ENCODE peak calls at places on chromosomes 13 and 19, in five cellular contexts. C is astrocyte of the spinal cord, Z is Peyer's patch, A is astrocyte of the cerebellum, X is ascending aorta. E is an unnamed sample.

GRCh38 chr19:29724102-29724641 is 9.1 kb upstream of the C19orf12 start:
- DNase-seq in C (peak; percentile 3), Z (no peak), A (no peak), X (no peak), E (no peak)

GRCh38 chr19:21092107-21092506 is 10.1 kb downstream of the ZNF714 start:
- DNase-seq in C (peak; percentile 12), Z (no peak), A (no peak), X (no peak), E (no peak)

GRCh38 chr13:110965038-110965754 is 50.3 kb upstream of the ANKRD10 start:
- DNase-seq in C (peak; percentile 58), Z (no peak), A (no peak), X (no peak), E (peak; percentile 54)

GRCh38 chr19:12969292-12969988 is at the start of gene DAND5:
- DNase-seq in C (no peak), Z (no peak), A (no peak), X (no peak), E (no peak)

GRCh38 chr13:80339578-80339840 is 1.4 kb downstream of the SPRY2 start:
- DNase-seq in C (peak; percentile 70), Z (no peak), A (no peak), X (no peak), E (no peak)

GRCh38 chr19:50501186-50501567 is 9.8 kb downstream of the JOSD2 start:
- DNase-seq in C (no peak), Z (peak; percentile 49), A (no peak), X (no peak), E (no peak)

GRCh38 chr13:97648881-97649224 is 214.9 kb downstream of the RAP2A start:
- DNase-seq in C (no peak), Z (no peak), A (no peak), X (no peak), E (no peak)

GRCh38 chr19:6372594-6373095 is at the start of gene ALKBH7:
- DNase-seq in C (peak; percentile 100), Z (peak; percentile 96), A (peak; percentile 100), X (peak; percentile 98), E (peak; percentile 100)

GRCh38 chr19:37935341-37935740 is 28.3 kb downstream of the SIPA1L3 start:
- DNase-seq in C (no peak), Z (no peak), A (no peak), X (no peak), E (no peak)

GRCh38 chr13:106570354-106570822 is 2.5 kb upstream of the ARGLU1 start:
- DNase-seq in C (no peak), Z (peak; percentile 86), A (no peak), X (peak; percentile 36), E (peak; percentile 54)

GRCh38 chr19:29634731-29635130 is 28.6 kb downstream of the POP4 start:
- DNase-seq in C (no peak), Z (no peak), A (no peak), X (no peak), E (no peak)

GRCh38 chr19:8069116-8069973 is 16.8 kb downstream of the CCL25 start:
- DNase-seq in C (no peak), Z (no peak), A (no peak), X (no peak), E (no peak)

GRCh38 chr19:19410553-19411550 is 5.4 kb downstream of the GATAD2A start:
- DNase-seq in C (no peak), Z (no peak), A (no peak), X (no peak), E (no peak)

GRCh38 chr13:59435024-59435423 is 728.7 kb downstream of the DIAPH3 start:
- DNase-seq in C (no peak), Z (no peak), A (no peak), X (no peak), E (no peak)

GRCh38 chr19:48739835-48740704 is at the start of gene RASIP1:
- DNase-seq in C (no peak), Z (no peak), A (no peak), X (no peak), E (no peak)

GRCh38 chr13:33281951-33282595 is 3.5 kb downstream of the STARD13 start:
- DNase-seq in C (peak; percentile 61), Z (no peak), A (no peak), X (no peak), E (no peak)

GRCh38 chr19:5064896-5065295 is 96.0 kb downstream of the KDM4B start:
- DNase-seq in C (no peak), Z (no peak), A (no peak), X (no peak), E (no peak)

GRCh38 chr13:80010286-80010831 is 330.6 kb downstream of the SPRY2 start:
- DNase-seq in C (no peak), Z (no peak), A (no peak), X (no peak), E (no peak)

GRCh38 chr19:38917921-38918491 is 6.0 kb upstream of the CCER2 start:
- DNase-seq in C (no peak), Z (peak; percentile 53), A (no peak), X (no peak), E (no peak)

GRCh38 chr19:4322942-4323665 is 15.5 kb downstream of the STAP2 start:
- DNase-seq in C (no peak), Z (no peak), A (no peak), X (no peak), E (no peak)

DNA sequence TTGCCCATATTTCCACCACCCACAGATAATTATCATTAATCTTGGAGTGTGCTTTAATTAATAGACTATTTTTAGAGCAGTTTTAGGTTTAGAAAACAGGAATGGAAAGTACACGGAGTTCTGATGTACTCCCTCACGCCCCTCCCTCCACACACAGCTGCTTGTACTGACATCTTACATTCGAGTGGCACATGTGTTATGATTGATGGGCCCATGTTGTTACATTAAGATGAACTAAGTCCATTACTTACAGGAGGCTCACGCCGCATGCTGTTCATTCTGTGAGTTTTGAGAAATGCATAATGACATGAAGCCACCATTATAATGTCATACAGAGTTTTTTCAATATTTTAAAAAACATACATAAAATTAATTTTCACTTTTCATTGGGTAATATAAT is 1.2 kb upstream of the SPATA13 start:
- DNase-seq in C (no peak), Z (no peak), A (no peak), X (no peak), E (no peak)
- H3K4me3 ChIP-seq in C (no peak overlapping the region), Z (no peak overlapping the region), A (no peak overlapping the region), X (no peak overlapping the region), E (no peak overlapping the region)

GRCh38 chr13:23692816-23693215 is 122.6 kb downstream of the TNFRSF19 start:
- DNase-seq in C (no peak), Z (no peak), A (no peak), X (no peak), E (no peak)

GRCh38 chr13:23697772-23698313 is 127.6 kb downstream of the TNFRSF19 start:
- DNase-seq in C (no peak), Z (no peak), A (no peak), X (no peak), E (no peak)

GRCh38 chr13:23696610-23697009 is 126.4 kb downstream of the TNFRSF19 start:
- DNase-seq in C (no peak), Z (no peak), A (no peak), X (no peak), E (no peak)

GRCh38 chr13:23695711-23696512 is 125.7 kb downstream of the TNFRSF19 start:
- DNase-seq in C (no peak), Z (no peak), A (no peak), X (no peak), E (no peak)

GRCh38 chr13:23695196-23695595 is 125.0 kb downstream of the TNFRSF19 start:
- DNase-seq in C (no peak), Z (no peak), A (no peak), X (no peak), E (no peak)
- H3K4me3 ChIP-seq in C (no peak overlapping the region), Z (no peak overlapping the region), A (no peak overlapping the region), X (no peak overlapping the region), E (no peak overlapping the region)

GRCh38 chr13:101530293-101530692 is 77.8 kb downstream of the ITGBL1 start:
- DNase-seq in C (no peak), Z (no peak), A (peak; percentile 13), X (no peak), E (no peak)

GRCh38 chr13:101535192-101535746 is 82.8 kb downstream of the ITGBL1 start:
- DNase-seq in C (no peak), Z (no peak), A (no peak), X (no peak), E (no peak)

GRCh38 chr13:101536079-101536478 is 83.6 kb downstream of the ITGBL1 start:
- DNase-seq in C (no peak), Z (no peak), A (no peak), X (no peak), E (no peak)
- H3K4me3 ChIP-seq in C (no peak overlapping the region), Z (no peak overlapping the region), A (no peak overlapping the region), X (no peak overlapping the region), E (no peak overlapping the region)

DNA sequence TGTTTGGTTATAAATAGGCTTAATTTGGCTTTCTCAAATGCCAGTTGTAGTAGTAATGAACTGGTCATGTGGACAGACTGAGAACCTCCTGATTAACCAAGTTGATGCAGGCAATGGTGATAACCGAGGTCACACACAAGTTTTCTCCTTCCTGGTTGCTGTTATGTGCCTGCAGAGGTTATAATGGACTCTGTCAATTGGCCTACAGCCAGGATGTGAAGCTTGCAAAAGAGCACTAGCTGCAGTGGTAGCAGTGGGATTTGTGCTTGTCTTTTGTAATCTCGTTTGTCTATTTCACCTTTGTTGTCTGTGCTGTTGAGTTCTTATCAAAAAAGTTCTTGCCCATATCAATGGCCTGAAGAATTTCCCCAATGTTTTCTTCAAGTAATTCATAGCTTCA is 20.6 kb downstream of the OR10H3 start:
- DNase-seq in C (no peak), Z (no peak), A (no peak), X (no peak), E (no peak)
- H3K4me3 ChIP-seq in C (no peak overlapping the region), Z (no peak overlapping the region), A (no peak overlapping the region), X (no peak overlapping the region), E (no peak overlapping the region)

E was measured in retinal pigment epithelial cell.